ENCODE peak calls at places on chromosomes 16 and 17, in four cellular contexts. C is OCI-LY7, W is breast epithelium, Q is left ventricle myocardium inferior. R is an unnamed sample. For H3K4me1, the result is how much of the 10 kb centered on the place peaks cover.

GRCh38 chr17:45021607-45022287 is 29.7 kb downstream of the DCAKD start:
- DNase-seq in C (peak), W (peak), Q (peak), R (peak)

GRCh38 chr16:66601471-66601870 is 3.0 kb upstream of the CMTM3 start:
- DNase-seq in Q (no peak), W (no peak), C (no peak), R (no peak)

GRCh38 chr16:4052096-4052495 is 64.1 kb downstream of the ADCY9 start:
- DNase-seq in W (no peak), Q (no peak), C (no peak), R (no peak)

GRCh38 chr16:75238132-75238852 is 13.1 kb downstream of the BCAR1 start:
- DNase-seq in Q (peak), W (peak), C (no peak), R (peak)

GRCh38 chr17:10618202-10618635 is 38.9 kb downstream of the MYH3 start:
- DNase-seq in W (peak), Q (peak), C (peak), R (peak)

GRCh38 chr16:23712976-23713375 is at the start of gene ERN2:
- DNase-seq in Q (no peak), W (no peak), C (no peak), R (no peak)

GRCh38 chr16:21159281-21159951 is 942 bp downstream of the LDAF1 start:
- DNase-seq in W (peak), C (peak), Q (peak), R (no peak)

GRCh38 chr17:2926019-2926650 is 129.9 kb downstream of the RAP1GAP2 start:
- DNase-seq in C (no peak), W (peak), Q (no peak), R (peak)

GRCh38 chr16:81699596-81699995 is 79.5 kb upstream of the PLCG2 start:
- DNase-seq in C (peak), W (no peak), Q (no peak), R (no peak)

GRCh38 chr16:72134507-72134906 is 37.4 kb downstream of the PMFBP1 start:
- DNase-seq in Q (no peak), W (no peak), C (no peak), R (no peak)

GRCh38 chr16:75810998-75811634 is 84.8 kb upstream of the CPHXL start:
- DNase-seq in C (no peak), W (no peak), Q (no peak), R (no peak)

GRCh38 chr16:3060339-3061127 is 4.9 kb upstream of the IL32 start:
- DNase-seq in Q (no peak), W (no peak), C (no peak), R (no peak)

GRCh38 chr17:81241648-81242420 is 2.7 kb downstream of the NDUFAF8 start:
- DNase-seq in W (peak), Q (no peak), C (peak), R (peak)

GRCh38 chr16:67167588-67167987 is 2.8 kb upstream of the NOL3 start:
- DNase-seq in Q (no peak), C (no peak), W (no peak), R (no peak)

GRCh38 chr16:53530046-53530445 is 27.0 kb upstream of the AKTIP start:
- DNase-seq in W (no peak), C (no peak), Q (no peak), R (no peak)

GRCh38 chr17:51435641-51436091 is 175.3 kb downstream of the UTP18 start:
- DNase-seq in C (peak), Q (peak), W (no peak), R (peak)

GRCh38 chr17:71378036-71378435 is 742.8 kb upstream of the SOX9 start:
- DNase-seq in C (no peak), Q (no peak), W (no peak), R (no peak)

DNA sequence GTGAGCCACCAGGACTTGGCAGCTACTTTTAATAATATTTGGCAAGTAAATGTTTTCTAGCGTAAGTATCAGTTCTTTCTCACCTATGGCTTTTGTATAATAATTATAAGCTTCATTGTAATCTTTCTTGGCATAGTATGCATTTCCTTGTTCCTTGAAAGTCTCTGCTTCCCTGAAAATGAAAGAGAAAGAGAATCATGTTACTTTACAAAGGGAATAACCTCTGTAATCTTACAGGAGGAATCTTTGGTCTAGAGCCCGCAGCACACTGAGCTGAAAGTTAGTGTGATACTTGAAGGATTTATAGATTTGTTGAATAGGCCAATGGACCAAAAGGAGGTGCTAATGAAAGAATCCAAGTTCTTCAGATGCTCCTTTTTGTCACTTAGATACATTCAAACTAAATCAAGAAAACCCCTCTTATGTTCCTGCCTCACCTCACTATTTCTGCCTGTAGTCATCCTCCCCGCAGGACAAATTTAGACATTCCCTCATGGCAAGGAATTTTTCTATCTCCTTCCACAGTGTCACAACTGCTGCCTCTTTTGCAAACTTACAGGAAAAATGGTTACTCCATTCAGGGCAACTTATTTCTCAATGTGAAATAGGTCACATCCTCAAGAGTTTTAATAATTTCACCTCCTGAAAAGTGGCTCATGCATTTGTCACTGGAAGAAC is 16.7 kb downstream of the DNAJC7 start:
- DNase-seq in C (no peak), Q (no peak), W (no peak), R (no peak)
- H3K4me1 ChIP-seq in C (under half), Q (half or more), W (under half), R (under half)

GRCh38 chr17:43353364-43353763 is 45.4 kb upstream of the ARL4D start:
- DNase-seq in W (no peak), Q (no peak), C (no peak), R (no peak)

GRCh38 chr17:43350888-43351361 is 47.9 kb upstream of the ARL4D start:
- DNase-seq in Q (no peak), C (no peak), W (no peak), R (no peak)

GRCh38 chr17:43351686-43352085 is 47.1 kb upstream of the ARL4D start:
- DNase-seq in C (no peak), W (no peak), Q (no peak), R (no peak)

GRCh38 chr17:43352579-43352978 is 46.2 kb upstream of the ARL4D start:
- DNase-seq in W (no peak), C (no peak), Q (no peak), R (no peak)

DNA sequence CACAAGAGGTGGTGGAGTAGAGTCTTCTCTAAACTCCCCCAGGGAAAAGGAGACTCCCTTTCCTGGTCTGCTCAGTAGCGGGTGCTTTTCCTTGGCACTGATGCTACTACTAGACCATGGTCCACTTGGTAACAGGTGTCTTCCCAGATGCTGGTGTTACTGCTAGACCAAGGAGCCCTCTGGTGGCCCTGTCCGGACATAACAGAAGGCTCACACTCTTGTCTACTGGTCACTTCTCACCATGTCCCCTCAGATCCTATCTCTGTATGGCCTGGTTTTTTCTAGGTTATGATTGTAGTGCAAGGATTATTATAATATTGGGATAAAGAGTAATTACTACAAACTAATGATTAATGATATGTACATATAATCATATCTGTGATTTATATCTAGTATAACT is 49.7 kb upstream of the ARL4D start:
- DNase-seq in W (no peak), C (no peak), Q (no peak), R (no peak)
- TF ChIP-seq CTCF in W (no peak), C (peak), Q (no peak), R (peak)

GRCh38 chr16:12375341-12375740 is 398.8 kb downstream of the SNX29 start:
- DNase-seq in C (no peak), W (no peak), Q (peak), R (no peak)

GRCh38 chr16:12381662-12382061 is 405.1 kb downstream of the SNX29 start:
- DNase-seq in C (no peak), W (no peak), Q (no peak), R (no peak)

GRCh38 chr16:12377497-12377896 is 401.0 kb downstream of the SNX29 start:
- DNase-seq in W (no peak), C (no peak), Q (no peak), R (no peak)

DNA sequence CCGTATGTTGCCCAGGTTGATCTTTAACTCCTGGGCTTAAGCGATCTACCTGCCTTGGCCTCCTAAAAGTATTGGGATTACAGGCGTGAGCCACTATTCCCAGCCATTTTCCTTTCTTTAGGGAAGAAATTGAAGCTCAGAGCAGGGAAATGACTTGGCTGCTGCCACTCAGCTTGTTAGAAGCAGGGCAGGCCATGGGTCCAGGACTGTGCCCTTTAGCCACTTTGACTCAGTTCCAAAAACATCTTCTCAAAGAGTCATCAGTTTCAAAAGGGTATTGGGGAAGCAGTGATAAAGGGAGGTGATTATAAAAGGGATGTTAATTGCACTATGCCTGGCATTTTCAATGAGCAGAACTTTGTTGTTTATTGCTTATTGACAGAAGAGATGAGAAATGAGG is 402.8 kb downstream of the SNX29 start:
- DNase-seq in W (no peak), Q (no peak), C (no peak), R (no peak)
- H3K4me1 ChIP-seq in W (under half), Q (under half), C (under half), R (under half)

GRCh38 chr17:39981207-39982068 is 831 bp downstream of the PSMD3 start:
- DNase-seq in C (peak), W (no peak), Q (no peak), R (no peak)
- TF ChIP-seq CTCF in C (no peak), W (no peak), Q (no peak), R (peak)

GRCh38 chr17:55451758-55452468 is 30.3 kb upstream of the MMD start:
- DNase-seq in C (no peak), Q (no peak), W (no peak), R (no peak)

GRCh38 chr17:55450232-55450631 is 28.6 kb upstream of the MMD start:
- DNase-seq in Q (no peak), W (no peak), C (no peak), R (no peak)

GRCh38 chr17:55448681-55449080 is 27.0 kb upstream of the MMD start:
- DNase-seq in C (no peak), W (no peak), Q (no peak), R (no peak)

GRCh38 chr17:55453836-55454557 is 32.4 kb upstream of the MMD start:
- DNase-seq in Q (no peak), C (no peak), W (no peak), R (no peak)

GRCh38 chr17:55451203-55451641 is 29.6 kb upstream of the MMD start:
- DNase-seq in C (no peak), Q (no peak), W (no peak), R (no peak)
- H3K4me1 ChIP-seq in C (under half), Q (under half), W (under half), R (under half)

GRCh38 chr17:58517928-58518609 is 3.6 kb upstream of the MTMR4 start:
- DNase-seq in C (peak), W (peak), Q (peak), R (peak)

GRCh38 chr17:58516644-58517377 is 2.4 kb upstream of the MTMR4 start:
- DNase-seq in W (no peak), C (no peak), Q (no peak), R (no peak)

GRCh38 chr17:58521680-58522079 is 7.2 kb upstream of the MTMR4 start:
- DNase-seq in C (no peak), W (no peak), Q (no peak), R (no peak)

GRCh38 chr17:58517378-58517927 is 3.0 kb upstream of the MTMR4 start:
- DNase-seq in Q (no peak), W (no peak), C (no peak), R (no peak)

GRCh38 chr17:58520843-58521430 is 6.5 kb upstream of the MTMR4 start:
- DNase-seq in W (no peak), C (peak), Q (no peak), R (peak)
- TF ChIP-seq CTCF in W (no peak), C (peak), Q (peak), R (peak)

DNA sequence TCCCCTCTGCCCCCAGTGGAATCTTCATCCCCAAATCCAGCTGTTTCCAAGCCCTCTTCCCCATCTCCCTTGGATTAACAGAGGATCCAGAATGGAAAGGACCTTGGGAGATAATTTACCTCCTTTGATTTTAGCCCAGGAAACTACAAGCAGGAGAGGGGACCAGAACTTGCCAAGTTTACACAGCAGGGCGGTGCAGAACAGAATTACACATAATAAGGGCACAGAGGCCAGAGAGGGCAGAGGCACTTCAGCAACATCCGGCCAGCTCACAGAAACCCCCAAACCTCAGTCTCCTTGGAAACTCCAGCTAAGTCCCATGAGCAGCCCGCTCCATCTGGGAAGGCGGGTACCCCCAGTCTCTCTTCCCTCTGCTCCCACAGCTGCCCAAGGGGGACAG is 27.2 kb downstream of the PEMT start:
- DNase-seq in W (no peak), C (no peak), Q (no peak), R (no peak)
- H3K4me1 ChIP-seq in W (under half), C (under half), Q (half or more), R (under half)

DNA sequence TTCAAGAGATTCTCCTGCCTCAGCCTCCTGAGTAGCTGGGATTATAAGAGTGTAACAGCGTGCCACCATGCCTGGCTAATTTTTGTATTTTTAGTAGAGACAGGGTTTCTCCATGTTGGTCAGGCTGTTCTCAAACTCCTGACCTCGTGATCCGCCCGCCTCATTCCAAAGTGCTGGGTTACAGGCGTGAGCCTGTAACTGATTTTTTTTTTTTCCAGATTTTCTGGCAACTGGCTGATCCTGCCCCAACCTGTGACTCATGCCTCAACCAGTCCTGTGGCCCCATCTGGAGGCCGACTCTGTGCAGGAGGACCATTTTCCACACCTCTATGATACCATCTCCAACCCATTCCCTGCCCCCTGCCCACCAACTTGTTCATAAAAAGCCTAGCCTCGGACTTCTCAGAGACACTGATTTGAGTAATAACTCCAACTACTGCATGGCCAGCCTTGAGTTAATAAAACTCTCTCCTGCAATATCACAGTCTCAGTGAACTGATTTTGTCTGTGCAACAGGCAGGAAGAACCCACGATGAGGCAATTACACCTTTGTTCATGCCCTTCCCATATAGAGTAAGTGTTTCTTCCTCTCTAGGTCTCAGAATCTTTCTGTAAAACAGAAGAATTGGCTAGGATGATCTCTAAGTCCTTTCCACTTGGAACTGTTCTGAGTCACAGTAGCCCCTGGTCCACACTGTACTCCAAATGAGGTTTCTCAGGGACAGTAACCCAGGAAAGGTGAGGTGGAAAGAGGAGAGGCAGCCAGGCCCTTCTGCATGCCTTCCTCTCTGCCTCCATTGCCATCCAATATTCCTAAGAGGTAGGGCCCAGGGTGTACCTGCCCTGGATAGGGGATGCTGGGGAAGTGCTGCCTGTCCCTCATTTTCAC is 8.8 kb upstream of the CNOT1 start:
- DNase-seq in W (peak), C (no peak), Q (peak), R (peak)
- TF ChIP-seq CTCF in W (no peak), C (peak), Q (peak), R (peak)

DNA sequence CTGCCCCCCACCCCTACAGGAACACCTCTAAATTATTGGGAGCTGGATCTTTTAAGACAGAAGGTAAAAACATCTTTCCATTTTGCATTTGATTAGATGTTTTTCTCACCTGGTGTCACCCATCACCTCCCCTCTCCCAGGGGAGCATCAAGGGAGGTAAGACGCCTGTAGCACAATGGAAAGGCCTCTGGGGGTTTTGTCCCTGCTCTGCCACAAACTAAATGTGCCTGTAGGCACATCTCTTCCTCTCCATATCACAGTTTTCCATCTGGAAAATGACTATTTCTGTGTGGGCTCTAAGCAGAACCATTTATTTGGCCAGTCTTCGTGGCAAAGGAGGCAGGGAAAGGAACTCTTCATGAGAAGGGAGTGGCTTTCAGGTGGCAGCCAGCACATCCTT is 76.6 kb downstream of the GNAO1 start:
- DNase-seq in W (no peak), Q (no peak), C (no peak), R (peak)
- H3K4me1 ChIP-seq in W (under half), Q (under half), C (under half), R (under half)

GRCh38 chr16:85728879-85729278 is 22.0 kb downstream of the C16orf74 start:
- DNase-seq in C (no peak), Q (no peak), W (no peak), R (no peak)
- TF ChIP-seq CTCF in C (peak), Q (no peak), W (no peak), R (peak)

R was measured in BE2C.